ENCODE peak calls at places on chromosomes 5 and 9, in four cellular contexts. G is K562, D is H1, E is GM12878. J is an unnamed sample.

GRCh38 chr5:102243213-102243612 is 52.9 kb downstream of the SLCO4C1 start:
- DNase-seq in G (no peak), D (no peak), E (no peak), J (no peak)

GRCh38 chr9:38048319-38048969 is 20.6 kb downstream of the SHB start:
- DNase-seq in G (no peak), D (no peak), E (no peak), J (peak)

GRCh38 chr9:121857941-121858340 is 206.5 kb downstream of the DAB2IP start:
- DNase-seq in G (no peak), D (no peak), E (no peak), J (no peak)

GRCh38 chr5:167057665-167058064 is 1233.8 kb upstream of the WWC1 start:
- DNase-seq in G (no peak), D (no peak), E (no peak), J (no peak)

GRCh38 chr5:54440456-54440893 is 15.0 kb upstream of the HSPB3 start:
- DNase-seq in G (no peak), D (no peak), E (peak), J (no peak)

GRCh38 chr5:140302786-140303639 is at the start of gene PFDN1:
- DNase-seq in G (peak), D (peak), E (peak), J (peak)

GRCh38 chr5:55440188-55440646 is 94.5 kb downstream of the PLPP1 start:
- DNase-seq in G (peak), D (no peak), E (no peak), J (peak)

GRCh38 chr5:40165789-40166728 is 513.7 kb upstream of the PTGER4 start:
- DNase-seq in G (no peak), D (no peak), E (no peak), J (peak)

GRCh38 chr5:72180925-72181324 is 73.7 kb downstream of the MAP1B start:
- DNase-seq in G (no peak), D (no peak), E (no peak), J (no peak)

GRCh38 chr5:124922255-124922975 is 176.0 kb upstream of the ZNF608 start:
- DNase-seq in G (no peak), D (no peak), E (no peak), J (no peak)

GRCh38 chr9:135260221-135260620 is 172.8 kb downstream of the OLFM1 start:
- DNase-seq in G (no peak), D (no peak), E (no peak), J (no peak)

GRCh38 chr5:132259061-132259851 is 1.8 kb downstream of the PDLIM4 start:
- DNase-seq in G (peak), D (no peak), E (no peak), J (peak)
- TF ChIP-seq CHD1 in G (peak), D (no peak), E (no peak), J (peak)

DNA sequence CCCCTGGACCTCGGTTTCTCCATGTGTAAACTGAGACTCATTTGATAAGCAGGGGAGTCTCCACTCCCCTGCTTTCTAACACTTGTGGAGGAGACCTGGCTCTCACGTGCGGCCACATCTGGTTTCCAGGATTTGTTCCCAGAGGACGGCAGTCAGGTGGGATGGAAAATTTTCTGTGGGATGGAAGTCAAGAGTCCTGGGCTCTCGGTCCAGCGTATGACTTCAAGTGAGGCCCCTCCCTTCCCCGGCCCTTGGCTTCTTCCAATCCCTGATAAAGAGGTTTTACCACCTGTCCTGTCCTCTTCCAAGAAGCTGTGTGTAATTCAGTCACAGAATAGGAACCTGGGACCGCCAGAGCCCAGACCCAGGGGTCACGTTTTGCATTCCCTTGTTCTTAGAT is 35.0 kb downstream of the TMOD1 start:
- DNase-seq in G (no peak), D (no peak), E (no peak), J (no peak)
- TF ChIP-seq CHD1 in G (no peak), D (no peak), E (no peak), J (no peak)

GRCh38 chr5:25091917-25092316 is 447.1 kb upstream of the CDH10 start:
- DNase-seq in G (no peak), D (no peak), E (no peak), J (no peak)
- TF ChIP-seq CHD1 in G (no peak), D (no peak), E (no peak), J (no peak)

DNA sequence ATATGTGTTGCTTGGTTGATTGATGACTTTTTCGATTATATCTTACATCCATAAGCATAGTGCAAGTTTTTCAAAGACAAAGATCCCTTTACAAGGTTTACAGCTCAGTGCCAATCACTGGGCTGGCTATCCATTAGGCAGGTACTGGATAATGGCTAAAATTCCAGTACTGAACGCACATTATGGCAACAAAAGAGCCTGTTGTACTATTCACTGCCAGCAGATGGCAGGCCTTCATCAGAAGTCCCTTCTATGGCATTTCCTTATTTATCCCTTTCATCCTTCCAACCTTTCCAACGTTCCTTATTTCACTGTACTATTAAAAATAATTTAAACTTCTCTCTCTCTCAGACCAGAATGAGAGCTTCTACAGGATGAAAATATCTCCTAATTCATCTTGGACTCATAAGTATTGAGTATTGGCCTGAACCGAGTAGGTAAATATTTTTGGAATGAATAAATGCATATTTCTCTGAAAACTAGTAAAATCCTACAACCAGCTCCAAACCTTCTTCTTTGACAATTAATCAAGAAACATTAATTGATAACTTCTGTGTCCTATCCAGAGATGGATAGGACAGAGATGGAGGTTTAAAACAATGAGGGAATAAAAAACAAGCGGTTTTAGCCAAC is 6.7 kb upstream of the WNT8A start:
- DNase-seq in G (peak), D (no peak), E (no peak), J (peak)
- TF ChIP-seq CHD1 in G (no peak), D (no peak), E (no peak), J (no peak)

GRCh38 chr9:136290508-136291000 is 13.3 kb downstream of the CCDC187 start:
- DNase-seq in G (no peak), D (no peak), E (no peak), J (no peak)
- TF ChIP-seq CHD1 in G (no peak), D (no peak), E (no peak), J (no peak)

GRCh38 chr5:160312139-160312959 is at the start of gene CCNJL:
- DNase-seq in G (peak), D (no peak), E (no peak), J (peak)

GRCh38 chr5:160310910-160311295 is 1.5 kb downstream of the CCNJL start:
- DNase-seq in G (no peak), D (no peak), E (no peak), J (no peak)

GRCh38 chr5:160315968-160316367 is 3.6 kb upstream of the CCNJL start:
- DNase-seq in G (no peak), D (no peak), E (no peak), J (peak)

GRCh38 chr5:160311491-160312138 is 749 bp downstream of the CCNJL start:
- DNase-seq in G (no peak), D (no peak), E (no peak), J (no peak)

GRCh38 chr5:160312960-160313734 is 783 bp upstream of the CCNJL start:
- DNase-seq in G (no peak), D (no peak), E (no peak), J (no peak)
- TF ChIP-seq CHD1 in G (no peak), D (no peak), E (no peak), J (no peak)

DNA sequence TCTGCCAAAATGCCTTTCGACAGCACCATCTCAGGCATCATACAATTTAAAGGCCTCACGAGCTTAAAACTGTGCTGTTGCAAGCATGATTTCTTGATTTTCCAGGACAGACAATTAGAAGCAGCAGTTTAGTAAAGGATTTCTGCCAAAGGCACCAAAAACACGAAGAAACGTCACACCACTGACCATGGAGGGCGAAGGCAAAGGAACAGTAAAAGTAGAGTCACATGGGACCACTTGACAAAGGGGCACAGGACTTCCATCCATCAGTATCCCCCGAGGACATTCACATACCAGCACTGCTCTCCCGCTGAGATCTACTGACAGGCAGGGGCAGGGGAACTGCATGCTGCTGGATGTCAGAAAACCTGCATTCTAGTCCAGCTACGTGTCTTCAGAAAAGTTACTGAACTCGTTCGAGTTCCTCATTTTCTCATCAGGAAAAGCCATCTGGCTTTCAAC is 70.4 kb upstream of the FBXW11 start:
- DNase-seq in G (no peak), D (no peak), E (no peak), J (peak)
- TF ChIP-seq CHD1 in G (no peak), D (no peak), E (no peak), J (no peak)

J was measured in IMR-90.